ENCODE peak calls at places on chromosomes 5 and 9, in seven cellular contexts. U is fibroblast of the conjunctiva, P is progenitor cell of endocrine pancreas, I is C1 segment of cervical spinal cord, D is occipital lobe, M is cerebellum, X is NCI-H774. H is an unnamed sample.

GRCh38 chr5:93349613-93350012 is 231.4 kb downstream of the NR2F1-AS1 start:
- DNase-seq in X (peak), U (no peak), I (no peak), P (no peak), M (no peak), D (no peak), H (peak)

GRCh38 chr9:12773562-12773961 is 1.3 kb upstream of the LURAP1L start:
- DNase-seq in P (no peak), D (no peak), U (no peak), I (no peak), X (no peak), M (no peak), H (no peak)

GRCh38 chr5:97745817-97746216 is 562.8 kb upstream of the RIOK2 start:
- DNase-seq in D (no peak), I (no peak), U (no peak), P (no peak), X (no peak), M (no peak), H (no peak)

GRCh38 chr5:72210913-72211670 is 103.8 kb downstream of the MAP1B start:
- DNase-seq in U (no peak), P (no peak), D (no peak), M (peak), X (no peak), I (no peak), H (peak)

GRCh38 chr5:103360475-103360874 is 101.9 kb downstream of the MACIR start:
- DNase-seq in D (no peak), P (no peak), I (no peak), X (no peak), M (no peak), U (no peak), H (no peak)

GRCh38 chr5:111548312-111548930 is 36.1 kb upstream of the STARD4 start:
- DNase-seq in U (no peak), D (no peak), I (no peak), M (no peak), X (no peak), P (no peak), H (no peak)

GRCh38 chr5:139565411-139566305 is 4.5 kb downstream of the UBE2D2 start:
- DNase-seq in U (no peak), I (no peak), M (no peak), P (no peak), D (no peak), X (no peak), H (peak)

GRCh38 chr9:20684865-20685696 is 1.0 kb downstream of the FOCAD start:
- DNase-seq in U (peak), P (no peak), M (no peak), I (no peak), D (no peak), X (no peak), H (peak)

GRCh38 chr5:84130006-84130580 is 254.6 kb downstream of the EDIL3 start:
- DNase-seq in P (no peak), M (no peak), D (no peak), X (no peak), U (no peak), I (no peak), H (no peak)

GRCh38 chr5:56610093-56610698 is 205.2 kb upstream of the MAP3K1 start:
- DNase-seq in D (no peak), X (no peak), U (no peak), M (no peak), I (no peak), P (no peak), H (no peak)

GRCh38 chr9:93680445-93681315 is 104.3 kb downstream of the PHF2 start:
- DNase-seq in X (no peak), P (peak), M (no peak), I (no peak), D (no peak), U (no peak), H (no peak)

H was measured in stromal cell of bone marrow.